ENCODE peak calls at places on chromosomes 13 and 19, in nine cellular contexts. One of them, this sample, is unnamed.

GRCh38 chr19:19337120-19337519 is 16.5 kb downstream of the MAU2 start:
- DNase-seq in neuronal stem cell: no peak
- DNase-seq in endodermal cell: no peak
- DNase-seq in cardiac fibroblast: no peak
- DNase-seq in lung: no peak
- DNase-seq in fibroblast of the aortic adventitia: no peak
- DNase-seq in GM12865: no peak
- DNase-seq in GM23248: no peak
- DNase-seq in psoas muscle: no peak
- DNase-seq in this sample: no peak

GRCh38 chr13:70043685-70044084 is 63.9 kb upstream of the ATXN8OS start:
- DNase-seq in neuronal stem cell: no peak
- DNase-seq in endodermal cell: no peak
- DNase-seq in cardiac fibroblast: no peak
- DNase-seq in lung: no peak
- DNase-seq in fibroblast of the aortic adventitia: no peak
- DNase-seq in GM12865: peak
- DNase-seq in GM23248: no peak
- DNase-seq in psoas muscle: no peak
- DNase-seq in this sample: no peak

GRCh38 chr19:1084024-1084868 is 10.9 kb downstream of the POLR2E start:
- DNase-seq in neuronal stem cell: no peak
- DNase-seq in endodermal cell: no peak
- DNase-seq in cardiac fibroblast: no peak
- DNase-seq in lung: no peak
- DNase-seq in fibroblast of the aortic adventitia: no peak
- DNase-seq in GM12865: no peak
- DNase-seq in GM23248: no peak
- DNase-seq in psoas muscle: no peak
- DNase-seq in this sample: no peak

GRCh38 chr13:24112791-24113190 is 47.7 kb upstream of the SPATA13 start:
- DNase-seq in neuronal stem cell: no peak
- DNase-seq in endodermal cell: no peak
- DNase-seq in cardiac fibroblast: peak
- DNase-seq in lung: no peak
- DNase-seq in fibroblast of the aortic adventitia: no peak
- DNase-seq in GM12865: no peak
- DNase-seq in GM23248: no peak
- DNase-seq in psoas muscle: no peak
- DNase-seq in this sample: no peak

GRCh38 chr13:100946588-100946987 is 272.0 kb upstream of the TMTC4 start:
- DNase-seq in neuronal stem cell: no peak
- DNase-seq in endodermal cell: no peak
- DNase-seq in cardiac fibroblast: no peak
- DNase-seq in lung: no peak
- DNase-seq in fibroblast of the aortic adventitia: no peak
- DNase-seq in GM12865: no peak
- DNase-seq in GM23248: no peak
- DNase-seq in psoas muscle: no peak
- DNase-seq in this sample: no peak

GRCh38 chr13:94272038-94272437 is 207.4 kb downstream of the DCT start:
- DNase-seq in neuronal stem cell: no peak
- DNase-seq in endodermal cell: no peak
- DNase-seq in cardiac fibroblast: no peak
- DNase-seq in lung: no peak
- DNase-seq in fibroblast of the aortic adventitia: no peak
- DNase-seq in GM12865: no peak
- DNase-seq in GM23248: no peak
- DNase-seq in psoas muscle: no peak
- DNase-seq in this sample: no peak

GRCh38 chr19:19420570-19421301 is 15.3 kb downstream of the GATAD2A start:
- DNase-seq in neuronal stem cell: no peak
- DNase-seq in endodermal cell: no peak
- DNase-seq in cardiac fibroblast: no peak
- DNase-seq in lung: no peak
- DNase-seq in fibroblast of the aortic adventitia: no peak
- DNase-seq in GM12865: peak
- DNase-seq in GM23248: no peak
- DNase-seq in psoas muscle: no peak
- DNase-seq in this sample: no peak

GRCh38 chr19:13984875-13985741 is 21.0 kb downstream of the RFX1 start:
- DNase-seq in neuronal stem cell: no peak
- DNase-seq in endodermal cell: no peak
- DNase-seq in cardiac fibroblast: no peak
- DNase-seq in lung: peak
- DNase-seq in fibroblast of the aortic adventitia: no peak
- DNase-seq in GM12865: no peak
- DNase-seq in GM23248: no peak
- DNase-seq in psoas muscle: no peak
- DNase-seq in this sample: no peak

GRCh38 chr13:77698211-77699058 is 948 bp downstream of the SLAIN1 start:
- DNase-seq in neuronal stem cell: peak
- DNase-seq in endodermal cell: peak
- DNase-seq in cardiac fibroblast: peak
- DNase-seq in lung: peak
- DNase-seq in fibroblast of the aortic adventitia: no peak
- DNase-seq in GM12865: peak
- DNase-seq in GM23248: peak
- DNase-seq in psoas muscle: peak
- DNase-seq in this sample: no peak

GRCh38 chr13:36298535-36299068 is 988 bp upstream of the CCDC169 start:
- DNase-seq in neuronal stem cell: peak
- DNase-seq in endodermal cell: peak
- DNase-seq in cardiac fibroblast: no peak
- DNase-seq in lung: no peak
- DNase-seq in fibroblast of the aortic adventitia: no peak
- DNase-seq in GM12865: no peak
- DNase-seq in GM23248: no peak
- DNase-seq in psoas muscle: no peak
- DNase-seq in this sample: no peak

GRCh38 chr13:61246351-61246750 is 169.3 kb downstream of the PCDH20 start:
- DNase-seq in neuronal stem cell: peak
- DNase-seq in endodermal cell: no peak
- DNase-seq in cardiac fibroblast: no peak
- DNase-seq in lung: no peak
- DNase-seq in fibroblast of the aortic adventitia: no peak
- DNase-seq in GM12865: no peak
- DNase-seq in GM23248: no peak
- DNase-seq in psoas muscle: no peak
- DNase-seq in this sample: no peak

GRCh38 chr19:32812571-32812970 is 57.0 kb downstream of the SLC7A9 start:
- DNase-seq in neuronal stem cell: no peak
- DNase-seq in endodermal cell: no peak
- DNase-seq in cardiac fibroblast: no peak
- DNase-seq in lung: no peak
- DNase-seq in fibroblast of the aortic adventitia: no peak
- DNase-seq in GM12865: no peak
- DNase-seq in GM23248: no peak
- DNase-seq in psoas muscle: no peak
- DNase-seq in this sample: no peak

GRCh38 chr19:8004723-8005513 is 523 bp downstream of the ELAVL1 start:
- DNase-seq in neuronal stem cell: no peak
- DNase-seq in endodermal cell: no peak
- DNase-seq in cardiac fibroblast: peak
- DNase-seq in lung: no peak
- DNase-seq in fibroblast of the aortic adventitia: peak
- DNase-seq in GM12865: peak
- DNase-seq in GM23248: peak
- DNase-seq in psoas muscle: no peak
- DNase-seq in this sample: no peak

GRCh38 chr13:42544246-42544915 is 29.6 kb upstream of the TNFSF11 start:
- DNase-seq in neuronal stem cell: no peak
- DNase-seq in endodermal cell: no peak
- DNase-seq in cardiac fibroblast: no peak
- DNase-seq in lung: no peak
- DNase-seq in fibroblast of the aortic adventitia: no peak
- DNase-seq in GM12865: no peak
- DNase-seq in GM23248: peak
- DNase-seq in psoas muscle: no peak
- DNase-seq in this sample: no peak

GRCh38 chr19:48553676-48554384 is 1.9 kb downstream of the SULT2B1 start:
- DNase-seq in neuronal stem cell: no peak
- DNase-seq in endodermal cell: peak
- DNase-seq in cardiac fibroblast: peak
- DNase-seq in lung: peak
- DNase-seq in fibroblast of the aortic adventitia: peak
- DNase-seq in GM12865: no peak
- DNase-seq in GM23248: peak
- DNase-seq in psoas muscle: peak
- DNase-seq in this sample: peak

GRCh38 chr19:46716672-46717033 is 261 bp downstream of the PRKD2 start:
- DNase-seq in neuronal stem cell: no peak
- DNase-seq in endodermal cell: no peak
- DNase-seq in cardiac fibroblast: no peak
- DNase-seq in lung: no peak
- DNase-seq in fibroblast of the aortic adventitia: no peak
- DNase-seq in GM12865: no peak
- DNase-seq in GM23248: peak
- DNase-seq in psoas muscle: no peak
- DNase-seq in this sample: no peak

GRCh38 chr13:113992276-113993005 is 18.6 kb upstream of the C13orf46 start:
- DNase-seq in neuronal stem cell: no peak
- DNase-seq in endodermal cell: no peak
- DNase-seq in cardiac fibroblast: no peak
- DNase-seq in lung: no peak
- DNase-seq in fibroblast of the aortic adventitia: no peak
- DNase-seq in GM12865: no peak
- DNase-seq in GM23248: no peak
- DNase-seq in psoas muscle: peak
- DNase-seq in this sample: no peak

DNA sequence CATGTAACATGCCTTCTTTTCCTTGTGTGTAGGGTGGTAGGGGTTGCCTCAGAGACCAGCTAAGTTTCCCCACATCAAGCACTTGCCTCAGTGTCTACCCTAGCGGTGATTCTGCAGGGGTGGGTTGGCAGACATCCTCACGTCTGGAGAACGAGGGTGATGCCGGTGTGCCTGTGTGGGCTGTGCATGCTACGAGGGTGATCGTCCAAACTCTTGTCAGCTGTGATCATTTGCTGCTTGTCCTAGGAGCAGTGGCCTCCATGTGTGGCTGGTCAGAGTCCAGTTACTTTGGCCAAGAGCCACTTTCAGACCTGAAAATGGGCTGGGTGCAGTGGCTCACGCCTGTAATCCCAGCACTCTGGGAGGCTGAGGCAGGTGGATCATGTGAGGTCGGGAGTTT is 5.1 kb downstream of the GPI start:
- DNase-seq in neuronal stem cell: no peak
- DNase-seq in endodermal cell: no peak
- DNase-seq in cardiac fibroblast: no peak
- DNase-seq in lung: no peak
- DNase-seq in fibroblast of the aortic adventitia: no peak
- DNase-seq in GM12865: no peak
- DNase-seq in GM23248: no peak
- DNase-seq in psoas muscle: no peak
- DNase-seq in this sample: no peak
- H3K4me3 ChIP-seq in neuronal stem cell: no peak
- H3K4me3 ChIP-seq in endodermal cell: no peak
- H3K4me3 ChIP-seq in cardiac fibroblast: no peak
- H3K4me3 ChIP-seq in lung: no peak
- H3K4me3 ChIP-seq in fibroblast of the aortic adventitia: no peak
- H3K4me3 ChIP-seq in GM12865: no peak
- H3K4me3 ChIP-seq in GM23248: no peak
- H3K4me3 ChIP-seq in psoas muscle: no peak
- H3K4me3 ChIP-seq in this sample: no peak

DNA sequence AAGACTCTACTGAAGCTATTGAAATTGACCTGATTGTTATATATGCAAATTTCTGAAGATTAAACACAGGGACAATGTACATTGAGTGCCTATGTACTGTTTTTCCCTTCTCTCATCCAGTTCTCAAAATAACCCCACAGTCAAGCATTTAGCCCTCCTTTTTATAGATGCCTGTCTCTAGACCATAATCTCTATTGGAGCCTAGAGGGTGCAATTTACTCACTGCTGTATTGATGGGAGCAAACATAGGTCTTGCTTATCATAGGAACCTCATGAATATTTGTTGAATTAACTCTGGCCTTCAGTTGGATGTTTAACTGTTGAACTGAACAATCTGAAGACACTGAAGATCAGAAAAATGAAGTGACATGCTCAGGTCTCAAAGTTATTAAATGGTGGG is 183.0 kb downstream of the RFC3 start:
- DNase-seq in neuronal stem cell: no peak
- DNase-seq in endodermal cell: no peak
- DNase-seq in cardiac fibroblast: no peak
- DNase-seq in lung: no peak
- DNase-seq in fibroblast of the aortic adventitia: no peak
- DNase-seq in GM12865: no peak
- DNase-seq in GM23248: no peak
- DNase-seq in psoas muscle: no peak
- DNase-seq in this sample: no peak
- H3K4me3 ChIP-seq in neuronal stem cell: no peak
- H3K4me3 ChIP-seq in endodermal cell: no peak
- H3K4me3 ChIP-seq in cardiac fibroblast: no peak
- H3K4me3 ChIP-seq in lung: no peak
- H3K4me3 ChIP-seq in fibroblast of the aortic adventitia: no peak
- H3K4me3 ChIP-seq in GM12865: no peak
- H3K4me3 ChIP-seq in GM23248: no peak
- H3K4me3 ChIP-seq in psoas muscle: no peak
- H3K4me3 ChIP-seq in this sample: no peak

DNA sequence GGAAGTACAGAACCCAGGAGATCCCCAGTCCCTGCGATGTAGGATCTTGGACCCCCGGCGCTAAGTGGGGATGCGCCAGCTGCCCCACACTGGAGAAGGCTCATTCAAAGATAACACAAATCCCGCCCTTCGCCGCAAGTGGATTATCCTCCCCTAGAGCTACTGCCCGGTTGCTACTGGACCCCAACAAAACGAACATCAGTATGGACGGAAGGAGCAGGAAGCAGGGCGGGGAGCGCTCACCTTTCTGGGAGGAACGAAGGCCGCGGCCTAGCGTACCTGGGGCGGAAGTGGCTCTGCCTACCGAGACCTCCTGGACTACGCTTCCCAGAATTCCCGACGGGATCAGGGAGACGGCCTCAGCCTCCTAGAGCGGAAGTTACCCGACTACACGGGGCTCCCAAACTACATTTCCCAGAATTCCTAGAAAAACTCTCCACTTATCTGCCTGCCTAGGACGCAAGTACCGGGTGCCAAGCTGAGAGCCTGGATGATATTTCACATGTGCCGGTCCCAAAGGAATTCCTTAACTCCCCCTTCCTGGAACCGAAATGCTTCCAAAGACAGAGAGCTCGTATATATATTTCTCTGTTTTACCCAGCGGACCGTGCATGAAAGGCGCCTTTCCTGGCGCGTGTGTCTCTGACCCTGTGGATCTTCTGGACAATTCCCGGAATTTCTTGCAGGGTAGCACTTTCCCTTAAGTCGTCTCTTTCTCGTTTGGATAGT is at the start of gene ZNF112:
- DNase-seq in neuronal stem cell: peak
- DNase-seq in endodermal cell: peak
- DNase-seq in cardiac fibroblast: peak
- DNase-seq in lung: peak
- DNase-seq in fibroblast of the aortic adventitia: peak
- DNase-seq in GM12865: peak
- DNase-seq in GM23248: peak
- DNase-seq in psoas muscle: peak
- DNase-seq in this sample: peak
- H3K4me3 ChIP-seq in neuronal stem cell: peak
- H3K4me3 ChIP-seq in endodermal cell: peak
- H3K4me3 ChIP-seq in cardiac fibroblast: peak
- H3K4me3 ChIP-seq in lung: peak
- H3K4me3 ChIP-seq in fibroblast of the aortic adventitia: peak
- H3K4me3 ChIP-seq in GM12865: no peak
- H3K4me3 ChIP-seq in GM23248: peak
- H3K4me3 ChIP-seq in psoas muscle: peak
- H3K4me3 ChIP-seq in this sample: peak

GRCh38 chr13:41216160-41216559 is 21.8 kb upstream of the KBTBD7 start:
- DNase-seq in neuronal stem cell: no peak
- DNase-seq in endodermal cell: no peak
- DNase-seq in cardiac fibroblast: peak
- DNase-seq in lung: no peak
- DNase-seq in fibroblast of the aortic adventitia: peak
- DNase-seq in GM12865: no peak
- DNase-seq in GM23248: peak
- DNase-seq in psoas muscle: no peak
- DNase-seq in this sample: peak
- H3K4me3 ChIP-seq in neuronal stem cell: no peak
- H3K4me3 ChIP-seq in endodermal cell: no peak
- H3K4me3 ChIP-seq in cardiac fibroblast: no peak
- H3K4me3 ChIP-seq in lung: no peak
- H3K4me3 ChIP-seq in fibroblast of the aortic adventitia: no peak
- H3K4me3 ChIP-seq in GM12865: no peak
- H3K4me3 ChIP-seq in GM23248: no peak
- H3K4me3 ChIP-seq in psoas muscle: no peak
- H3K4me3 ChIP-seq in this sample: no peak

This sample was measured in skeletal muscle cell.